ENCODE peak calls at places on chromosomes 16 and 17, in five cellular contexts. P is fibroblast of lung, Y is K562, E is endothelial cell of umbilical vein, S is neuronal stem cell. C is an unnamed sample.

GRCh38 chr17:9937164-9937835 is 32.2 kb upstream of the RCVRN start:
- DNase-seq in P (peak; percentile 45), Y (no peak), E (no peak), S (no peak), C (no peak)

GRCh38 chr17:16407911-16408588 is 7.3 kb upstream of the TRPV2 start:
- DNase-seq in P (peak; percentile 43), Y (peak; percentile 46), E (peak; percentile 56), S (no peak), C (no peak)

GRCh38 chr17:33302394-33302793 is 9.3 kb upstream of the ASIC2 start:
- DNase-seq in P (peak; percentile 47), Y (no peak), E (no peak), S (no peak), C (no peak)

GRCh38 chr17:66353937-66354401 is 51.6 kb downstream of the PRKCA start:
- DNase-seq in P (peak; percentile 87), Y (no peak), E (peak; percentile 79), S (no peak), C (no peak)

GRCh38 chr17:51260237-51260959 is at the start of gene UTP18:
- DNase-seq in P (peak; percentile 97), Y (peak; percentile 97), E (peak; percentile 97), S (peak; percentile 98), C (no peak)

GRCh38 chr16:2473999-2474876 is 689 bp upstream of the TBC1D24 start:
- DNase-seq in P (peak; percentile 39), Y (peak; percentile 78), E (peak; percentile 44), S (no peak), C (no peak)

GRCh38 chr17:11996722-11997146 is 541 bp downstream of the ZNF18 start:
- DNase-seq in P (peak; percentile 48), Y (no peak), E (peak; percentile 61), S (no peak), C (no peak)

GRCh38 chr17:1150863-1151685 is 28.7 kb downstream of the ABR start:
- DNase-seq in P (peak; percentile 36), Y (no peak), E (no peak), S (no peak), C (no peak)

GRCh38 chr17:82300707-82301270 is 16.6 kb downstream of the CD7 start:
- DNase-seq in P (peak; percentile 30), Y (no peak), E (peak; percentile 35), S (no peak), C (no peak)

GRCh38 chr16:80887062-80887461 is 82.7 kb upstream of the CDYL2 start:
- DNase-seq in P (no peak), Y (no peak), E (no peak), S (no peak), C (no peak)

GRCh38 chr16:22721497-22722100 is 92.4 kb upstream of the HS3ST2 start:
- DNase-seq in P (no peak), Y (no peak), E (no peak), S (no peak), C (no peak)

GRCh38 chr16:74225278-74225677 is 71.3 kb upstream of the PSMD7 start:
- DNase-seq in P (no peak), Y (no peak), E (no peak), S (no peak), C (no peak)

GRCh38 chr17:19242926-19243325 is 5.8 kb downstream of the EPN2 start:
- DNase-seq in P (no peak), Y (no peak), E (no peak), S (no peak), C (no peak)

GRCh38 chr16:53809088-53809951 is 105.4 kb downstream of the FTO start:
- DNase-seq in P (peak; percentile 95), Y (no peak), E (no peak), S (no peak), C (peak; percentile 37)

GRCh38 chr16:23557779-23558330 is 328 bp downstream of the UBFD1 start:
- DNase-seq in P (peak; percentile 52), Y (peak; percentile 15), E (no peak), S (no peak), C (no peak)

GRCh38 chr16:84507011-84507982 is 2.8 kb upstream of the MEAK7 start:
- DNase-seq in P (no peak), Y (no peak), E (no peak), S (no peak), C (no peak)

GRCh38 chr16:86285938-86286921 is 224.1 kb upstream of the FOXF1 start:
- DNase-seq in P (peak; percentile 30), Y (no peak), E (no peak), S (no peak), C (no peak)

GRCh38 chr17:17523001-17523713 is 27.0 kb upstream of the RASD1 start:
- DNase-seq in P (no peak), Y (no peak), E (no peak), S (no peak), C (no peak)

GRCh38 chr16:64238576-64238975 is 883.3 kb downstream of the CDH11 start:
- DNase-seq in P (peak; percentile 46), Y (no peak), E (no peak), S (no peak), C (no peak)

GRCh38 chr17:35298639-35299038 is 55.8 kb downstream of the SLFN5 start:
- DNase-seq in P (no peak), Y (no peak), E (no peak), S (no peak), C (no peak)

GRCh38 chr17:57004944-57005579 is 27.1 kb downstream of the SCPEP1 start:
- DNase-seq in P (no peak), Y (no peak), E (no peak), S (no peak), C (no peak)

GRCh38 chr17:57008958-57009357 is 31.0 kb downstream of the SCPEP1 start:
- DNase-seq in P (no peak), Y (no peak), E (no peak), S (no peak), C (no peak)

GRCh38 chr17:57009737-57010445 is 32.0 kb downstream of the SCPEP1 start:
- DNase-seq in P (peak; percentile 31), Y (peak; percentile 54), E (peak; percentile 73), S (peak; percentile 26), C (peak; percentile 8)

GRCh38 chr17:57002904-57003303 is 25.0 kb downstream of the SCPEP1 start:
- DNase-seq in P (no peak), Y (no peak), E (no peak), S (no peak), C (no peak)

DNA sequence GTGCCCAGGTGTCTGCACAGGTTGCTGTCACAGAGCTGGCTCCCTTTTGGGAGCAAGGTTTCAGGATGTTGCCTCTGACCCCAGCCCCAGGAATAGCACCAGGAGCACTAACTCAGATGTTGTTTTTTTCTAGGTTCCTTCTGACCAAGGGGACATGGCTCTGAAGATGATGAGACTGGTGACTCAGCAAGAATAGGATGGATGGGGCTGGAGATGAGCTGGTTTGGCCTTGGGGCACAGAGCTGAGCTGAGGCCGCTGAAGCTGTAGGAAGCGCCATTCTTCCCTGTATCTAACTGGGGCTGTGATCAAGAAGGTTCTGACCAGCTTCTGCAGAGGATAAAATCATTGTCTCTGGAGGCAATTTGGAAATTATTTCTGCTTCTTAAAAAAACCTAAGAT is 28.1 kb downstream of the SCPEP1 start:
- DNase-seq in P (no peak), Y (peak; percentile 42), E (no peak), S (no peak), C (no peak)
- H3K27ac ChIP-seq in P (no peak overlapping the region), Y (no peak overlapping the region), E (no peak overlapping the region), S (no peak overlapping the region), C (no peak overlapping the region)

DNA sequence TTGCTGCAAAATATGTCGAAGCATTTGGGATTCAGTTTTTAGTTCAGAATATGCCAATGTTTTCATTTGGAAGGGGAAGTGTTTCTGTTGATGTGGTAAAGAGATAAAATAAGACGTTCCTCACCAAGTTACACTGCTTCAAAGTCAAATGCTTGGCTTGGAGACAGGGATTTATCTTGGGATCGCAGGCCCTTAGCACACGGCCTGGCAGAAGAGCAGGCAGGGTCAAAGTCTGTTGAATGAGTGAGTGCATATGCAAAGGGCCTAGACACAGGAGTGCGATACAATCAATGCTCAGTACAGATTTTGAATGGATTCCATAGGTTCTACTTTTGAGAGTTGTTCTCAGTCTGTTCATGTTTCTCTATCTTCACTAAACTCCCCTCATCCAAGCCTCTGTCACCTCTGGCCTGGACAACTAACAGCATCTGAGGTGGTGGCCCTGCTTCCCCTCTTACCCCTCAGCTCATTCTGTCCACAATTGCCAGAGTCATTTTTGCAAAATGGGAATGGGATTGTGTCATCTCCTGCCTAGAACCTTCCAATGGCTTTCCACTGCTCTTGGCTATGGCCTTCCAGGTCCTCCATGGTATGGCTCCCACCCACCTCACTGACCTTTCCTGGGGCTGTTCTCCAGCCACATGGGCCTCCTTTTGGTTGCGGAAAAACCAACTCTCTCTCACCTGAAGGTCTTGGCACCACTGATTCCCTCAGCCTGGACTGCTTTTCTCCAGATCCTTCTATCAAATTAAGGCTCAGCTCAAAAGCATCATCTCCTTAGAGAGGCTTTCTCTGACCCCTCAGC is 3.2 kb downstream of the DEXI start:
- DNase-seq in P (no peak), Y (no peak), E (no peak), S (no peak), C (no peak)
- H3K4me3 ChIP-seq in P (no peak overlapping the region), Y (no peak overlapping the region), E (peak overlapping the region; percentile 6), S (no peak overlapping the region), C (no peak overlapping the region)

GRCh38 chr17:43978078-43978477 is 24.3 kb upstream of the PYY start:
- DNase-seq in P (no peak), Y (no peak), E (no peak), S (no peak), C (no peak)

GRCh38 chr17:43979011-43979410 is 25.3 kb upstream of the PYY start:
- DNase-seq in P (no peak), Y (no peak), E (no peak), S (no peak), C (no peak)

GRCh38 chr17:43974541-43975315 is 21.0 kb upstream of the PYY start:
- DNase-seq in P (no peak), Y (no peak), E (no peak), S (no peak), C (no peak)

GRCh38 chr17:43976956-43977837 is 23.5 kb upstream of the PYY start:
- DNase-seq in P (no peak), Y (no peak), E (no peak), S (no peak), C (no peak)

GRCh38 chr17:43975898-43976297 is 22.2 kb upstream of the PYY start:
- DNase-seq in P (no peak), Y (no peak), E (no peak), S (no peak), C (no peak)
- H3K9ac ChIP-seq in P (no peak overlapping the region), Y (no peak overlapping the region), E (no peak overlapping the region), S (no peak overlapping the region), C (no peak overlapping the region)

DNA sequence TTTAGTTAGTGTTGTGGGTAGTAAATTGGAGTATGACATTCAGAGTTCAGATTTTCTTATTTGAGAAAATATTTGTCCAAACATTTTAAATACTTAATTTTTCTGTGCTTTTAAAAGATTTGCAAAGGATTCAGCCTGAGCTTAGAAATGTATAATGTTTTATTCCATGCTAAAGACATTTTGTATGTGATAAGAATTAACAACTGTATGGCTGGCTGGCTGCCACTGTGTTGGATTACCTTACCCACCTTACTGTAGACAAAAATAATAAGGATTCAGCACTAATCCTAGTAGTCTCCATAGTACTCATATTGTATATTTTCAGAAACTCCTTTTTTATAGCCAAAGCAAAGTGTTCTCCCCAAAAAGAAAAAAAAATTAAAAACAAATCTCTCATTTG is 74.8 kb downstream of the TANC2 start:
- DNase-seq in P (no peak), Y (no peak), E (no peak), S (no peak), C (no peak)
- H3K27ac ChIP-seq in P (no peak overlapping the region), Y (no peak overlapping the region), E (no peak overlapping the region), S (no peak overlapping the region), C (no peak overlapping the region)

C was measured in SK-N-MC.